ENCODE peak calls at places on chromosomes 12 and 14, in four cellular contexts. R is astrocyte of the spinal cord, E is brain microvascular endothelial cell, K is epithelial cell of esophagus. M is an unnamed sample.

GRCh38 chr12:25323774-25324086 is 73.0 kb upstream of the KRAS start:
- DNase-seq in R (no peak), E (no peak), K (no peak), M (no peak)

GRCh38 chr12:132263061-132263360 is 66.4 kb downstream of the GALNT9 start:
- DNase-seq in E (no peak), K (no peak), R (no peak), M (no peak)

GRCh38 chr12:131276501-131277185 is 322.9 kb downstream of the ADGRD1 start:
- DNase-seq in K (no peak), R (no peak), E (no peak), M (no peak)

GRCh38 chr14:100541621-100542560 is 45.3 kb downstream of the BEGAIN start:
- DNase-seq in R (no peak), E (no peak), K (no peak), M (no peak)

GRCh38 chr12:93766802-93767523 is 89.8 kb downstream of the CRADD start:
- DNase-seq in R (peak), E (peak), K (peak), M (no peak)

GRCh38 chr12:57864811-57865751 is 18.6 kb upstream of the CTDSP2 start:
- DNase-seq in R (peak), E (peak), K (peak), M (no peak)

GRCh38 chr12:98758331-98758730 is 113.2 kb downstream of the APAF1 start:
- DNase-seq in R (peak), K (no peak), E (no peak), M (no peak)

GRCh38 chr12:2998789-2999264 is 39.6 kb downstream of the TEAD4 start:
- DNase-seq in R (peak), K (peak), E (peak), M (peak)

GRCh38 chr14:38405851-38406630 is 150.1 kb upstream of the CLEC14A start:
- DNase-seq in K (no peak), E (peak), R (peak), M (peak)

GRCh38 chr12:75087656-75088055 is 122.0 kb downstream of the KCNC2 start:
- DNase-seq in K (peak), R (no peak), E (no peak), M (no peak)

GRCh38 chr12:6703631-6704030 is 3.0 kb upstream of the PIANP start:
- DNase-seq in K (no peak), R (no peak), E (no peak), M (no peak)

GRCh38 chr12:24595652-24596235 is 353.2 kb downstream of the BCAT1 start:
- DNase-seq in K (no peak), R (peak), E (peak), M (no peak)

GRCh38 chr12:49633703-49634311 is 10.4 kb downstream of the PRPF40B start:
- DNase-seq in K (no peak), R (no peak), E (no peak), M (no peak)

GRCh38 chr12:46617167-46617566 is 208.6 kb downstream of the SLC38A4 start:
- DNase-seq in R (no peak), E (peak), K (peak), M (peak)

GRCh38 chr12:72094490-72094889 is 155.8 kb downstream of the TPH2 start:
- DNase-seq in R (no peak), K (no peak), E (no peak), M (no peak)

GRCh38 chr14:23307146-23307447 is 464 bp downstream of the BCL2L2 start:
- DNase-seq in K (peak), E (no peak), R (no peak), M (no peak)

GRCh38 chr12:42735869-42736361 is 146.4 kb upstream of the PRICKLE1 start:
- DNase-seq in R (no peak), K (peak), E (no peak), M (no peak)

GRCh38 chr12:109899783-109900751 is at the start of gene TCHP:
- DNase-seq in K (peak), E (peak), R (peak), M (peak)

GRCh38 chr14:37903561-37904191 is 304.0 kb upstream of the SSTR1 start:
- DNase-seq in R (peak), E (peak), K (peak), M (peak)

GRCh38 chr14:104135904-104136471 is 2.4 kb upstream of the KIF26A start:
- DNase-seq in K (no peak), E (no peak), R (no peak), M (no peak)

GRCh38 chr12:27732281-27732680 is 21.6 kb downstream of the MRPS35 start:
- DNase-seq in R (no peak), E (no peak), K (peak), M (no peak)

GRCh38 chr12:2958432-2959193 is 584 bp upstream of the TEAD4 start:
- DNase-seq in K (peak), E (peak), R (peak), M (no peak)

GRCh38 chr14:75452900-75453816 is 25.3 kb downstream of the JDP2 start:
- DNase-seq in K (peak), E (peak), R (peak), M (peak)

GRCh38 chr12:28114488-28114887 is 75.8 kb upstream of the CCDC91 start:
- DNase-seq in K (peak), R (no peak), E (no peak), M (no peak)

GRCh38 chr12:1580036-1580435 is 14.3 kb downstream of the FBXL14 start:
- DNase-seq in K (no peak), R (no peak), E (no peak), M (no peak)

GRCh38 chr12:82449179-82449578 is 90.8 kb downstream of the METTL25 start:
- DNase-seq in E (no peak), K (no peak), R (no peak), M (no peak)

GRCh38 chr12:106288510-106289195 is 13.9 kb upstream of the TCP11L2 start:
- DNase-seq in K (peak), E (peak), R (peak), M (peak)

GRCh38 chr14:56895154-56895553 is 84.9 kb upstream of the OTX2 start:
- DNase-seq in E (no peak), K (no peak), R (no peak), M (no peak)

GRCh38 chr12:132414634-132415340 is 75.2 kb upstream of the FBRSL1 start:
- DNase-seq in R (peak), E (peak), K (peak), M (peak)

GRCh38 chr12:46798056-46798455 is 27.7 kb downstream of the SLC38A4 start:
- DNase-seq in R (no peak), K (no peak), E (no peak), M (no peak)

GRCh38 chr12:1332327-1332726 is 262.1 kb downstream of the FBXL14 start:
- DNase-seq in E (no peak), R (no peak), K (peak), M (no peak)

GRCh38 chr12:52417742-52418141 is 11.6 kb upstream of the KRT82 start:
- DNase-seq in E (no peak), R (no peak), K (no peak), M (no peak)

GRCh38 chr14:99899578-99900178 is 106.5 kb downstream of the EML1 start:
- DNase-seq in E (no peak), K (peak), R (peak), M (peak)

GRCh38 chr14:59107819-59108218 is 80.6 kb upstream of the DAAM1 start:
- DNase-seq in R (no peak), K (no peak), E (no peak), M (no peak)
- TF ChIP-seq CTCF in R (no peak), K (no peak), E (no peak), M (no peak)

GRCh38 chr14:54683882-54684794 is 117.2 kb downstream of the SAMD4A start:
- DNase-seq in E (peak), K (peak), R (peak), M (peak)
- H3K4me3 ChIP-seq in E (no peak), K (no peak), R (no peak), M (no peak)

GRCh38 chr12:16224196-16224595 is 53.3 kb downstream of the SLC15A5 start:
- DNase-seq in R (no peak), E (no peak), K (no peak), M (no peak)

GRCh38 chr12:16221776-16222175 is 55.7 kb downstream of the SLC15A5 start:
- DNase-seq in K (no peak), R (no peak), E (no peak), M (no peak)

GRCh38 chr12:16225692-16226091 is 51.8 kb downstream of the SLC15A5 start:
- DNase-seq in K (no peak), R (no peak), E (no peak), M (no peak)

GRCh38 chr12:16218934-16219718 is 58.4 kb downstream of the SLC15A5 start:
- DNase-seq in R (no peak), E (no peak), K (no peak), M (no peak)

DNA sequence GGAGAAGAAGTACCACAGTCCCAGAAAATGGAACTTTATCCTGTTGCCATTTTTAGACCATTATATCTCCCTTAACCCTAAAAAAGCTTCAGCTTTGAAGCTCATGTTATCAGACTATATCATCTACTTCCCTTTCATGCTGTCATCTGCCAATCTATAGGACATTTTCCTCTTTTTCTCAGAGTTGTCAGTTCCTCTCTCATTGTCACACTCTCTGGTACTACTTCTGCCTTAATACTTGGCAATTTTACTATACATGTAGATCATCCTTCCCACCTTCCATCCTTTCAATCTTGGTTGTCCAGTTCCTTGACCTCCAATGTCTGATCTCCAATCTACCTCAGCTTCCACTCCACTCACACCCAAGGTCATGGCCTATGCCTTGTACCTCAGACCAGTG is 57.4 kb downstream of the SLC15A5 start:
- DNase-seq in K (no peak), E (no peak), R (no peak), M (no peak)
- TF ChIP-seq CTCF in K (no peak), E (no peak), R (no peak), M (no peak)

DNA sequence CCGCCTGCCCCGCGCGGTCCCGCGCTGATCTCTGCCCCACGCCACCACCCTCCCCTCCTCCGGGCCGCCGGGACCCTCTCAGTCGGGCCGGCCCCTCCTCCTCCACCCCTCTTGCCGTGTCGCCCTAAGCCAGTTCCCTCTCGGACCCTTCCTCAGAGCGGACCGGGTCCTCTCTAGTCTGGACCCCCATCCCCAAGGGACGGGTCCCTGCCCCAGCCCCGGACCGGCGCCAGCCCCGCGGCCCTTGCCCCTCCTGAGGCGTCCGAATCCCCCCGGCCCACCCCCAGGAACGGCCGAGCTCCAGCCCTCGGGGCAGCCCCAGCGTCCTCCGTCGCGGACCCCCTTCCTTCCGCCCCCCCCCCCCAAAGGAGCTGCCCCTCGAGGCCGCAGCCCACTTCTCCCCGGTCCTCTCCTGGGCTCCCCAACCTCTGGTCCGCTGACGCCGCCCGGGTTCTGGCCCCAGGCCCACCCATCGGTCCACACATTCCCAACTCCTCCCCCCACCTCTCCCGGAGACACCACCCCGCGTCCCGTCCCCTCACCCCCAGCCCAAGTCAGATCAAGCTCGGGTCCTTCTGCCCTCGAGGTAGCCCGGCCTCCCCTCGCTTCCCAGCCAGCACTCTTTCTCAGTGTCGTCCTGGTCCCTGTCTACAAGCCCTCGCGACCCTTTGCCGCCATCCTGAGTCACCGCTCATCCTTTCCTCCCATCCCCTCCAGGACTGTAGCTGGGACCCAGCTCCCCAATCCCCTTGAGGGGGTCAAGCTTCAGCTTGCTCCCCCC is 690 bp downstream of the PPP4R4 start:
- DNase-seq in K (no peak), E (no peak), R (no peak), M (no peak)
- H3K4me3 ChIP-seq in K (peak), E (peak), R (peak), M (peak)

GRCh38 chr12:59164991-59165718 is 244.9 kb upstream of the LRIG3 start:
- DNase-seq in E (no peak), R (peak), K (peak), M (peak)
- TF ChIP-seq CTCF in E (peak), R (peak), K (no peak), M (peak)

GRCh38 chr14:77141592-77142288 is at the start of gene ZDHHC22:
- DNase-seq in E (no peak), R (no peak), K (no peak), M (no peak)
- H3K4me3 ChIP-seq in E (peak), R (peak), K (no peak), M (peak)

GRCh38 chr12:12987421-12987820 is 12.6 kb downstream of the HEBP1 start:
- DNase-seq in K (no peak), E (no peak), R (no peak), M (no peak)

GRCh38 chr12:12983420-12984035 is 16.5 kb downstream of the HEBP1 start:
- DNase-seq in R (peak), E (peak), K (peak), M (no peak)

GRCh38 chr12:12986775-12987332 is 13.2 kb downstream of the HEBP1 start:
- DNase-seq in K (no peak), R (no peak), E (no peak), M (no peak)

GRCh38 chr12:12984119-12984518 is 15.9 kb downstream of the HEBP1 start:
- DNase-seq in K (no peak), E (no peak), R (no peak), M (no peak)

GRCh38 chr12:12985817-12986408 is 14.2 kb downstream of the HEBP1 start:
- DNase-seq in K (peak), E (peak), R (peak), M (no peak)
- TF ChIP-seq CTCF in K (peak), E (peak), R (peak), M (peak)

DNA sequence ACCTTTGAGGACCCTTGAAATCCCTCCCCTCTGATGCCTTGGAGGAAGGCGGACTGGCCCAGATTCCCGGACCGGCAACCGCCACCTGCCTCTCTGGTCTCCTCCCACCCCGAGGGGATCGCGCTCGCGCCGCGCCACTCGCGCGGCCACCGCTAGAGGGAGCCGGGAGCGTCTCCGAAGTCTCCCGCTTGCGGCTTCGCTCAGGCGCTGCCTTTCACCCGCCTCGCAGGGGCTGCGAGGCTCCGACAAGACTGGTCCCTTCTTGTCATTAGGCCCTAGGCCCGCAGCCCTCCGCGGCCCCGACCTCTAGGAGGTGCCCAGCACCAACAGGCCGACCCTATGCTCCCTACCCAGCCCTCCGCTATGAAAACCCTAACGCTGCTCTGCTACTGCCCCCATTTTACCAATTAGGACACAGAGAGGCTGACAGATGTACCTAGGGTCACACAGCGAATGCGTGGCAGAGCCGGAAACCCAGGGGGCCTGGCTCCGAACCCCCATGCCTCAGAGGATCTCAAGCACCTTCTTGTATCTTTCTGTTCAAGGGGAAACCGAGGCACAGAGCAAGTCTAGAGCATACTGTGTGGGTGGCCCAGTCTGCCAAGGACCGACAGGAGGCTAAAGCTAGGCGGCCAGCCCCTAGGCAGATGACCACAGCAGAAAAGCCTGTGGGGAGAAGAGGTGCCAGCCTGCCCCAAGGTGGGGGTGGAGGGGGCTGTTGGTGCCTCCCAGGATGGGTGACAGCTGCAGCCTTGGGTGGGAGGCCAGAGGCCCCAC is 21.4 kb upstream of the VSX2 start:
- DNase-seq in K (peak), E (peak), R (peak), M (no peak)
- H3K4me3 ChIP-seq in K (peak), E (no peak), R (no peak), M (peak)

GRCh38 chr12:122190842-122191668 is 8.1 kb downstream of the LRRC43 start:
- DNase-seq in E (peak), K (peak), R (peak), M (no peak)
- TF ChIP-seq CTCF in E (peak), K (peak), R (peak), M (peak)

GRCh38 chr12:123530683-123531082 is 2.8 kb downstream of the RILPL1 start:
- DNase-seq in K (no peak), E (no peak), R (no peak), M (no peak)

GRCh38 chr12:123532808-123533649 is 490 bp downstream of the RILPL1 start:
- DNase-seq in K (peak), E (no peak), R (peak), M (no peak)

GRCh38 chr12:123529636-123530035 is 3.9 kb downstream of the RILPL1 start:
- DNase-seq in R (no peak), K (no peak), E (no peak), M (no peak)

GRCh38 chr12:123532021-123532420 is 1.5 kb downstream of the RILPL1 start:
- DNase-seq in K (peak), R (peak), E (no peak), M (no peak)

GRCh38 chr12:123531091-123531490 is 2.4 kb downstream of the RILPL1 start:
- DNase-seq in R (no peak), K (no peak), E (no peak), M (no peak)
- H3K4me3 ChIP-seq in R (no peak), K (no peak), E (no peak), M (no peak)

M was measured in AG09309.